ENCODE peak calls at places on chromosomes 3 and 15, in eight cellular contexts. B is T-helper 9 cell; A is activated CD4-positive, alpha-beta T cell treated with anti-CD3 and anti-CD28 coated beads, Interleukin-2, amount 10 ng/mL, durations not matched to agents 7 days and 5 days; Z is effector memory CD8-positive, alpha-beta T cell; M is Daoy; W is T-helper 2 cell; C is BJ; D is sigmoid colon. K is an unnamed sample.

GRCh38 chr3:133448478-133449122 is 48.7 kb downstream of the BFSP2 start:
- DNase-seq in B (no peak), A (peak; percentile 40), Z (peak; percentile 8), M (no peak), W (no peak), C (no peak), D (no peak), K (no peak)

GRCh38 chr3:139127101-139127500 is 82.4 kb upstream of the PRR23C start:
- DNase-seq in B (no peak), A (no peak), Z (no peak), M (peak; percentile 35), W (no peak), C (no peak), D (no peak), K (no peak)

GRCh38 chr3:4493931-4494806 is 1.0 kb downstream of the ITPR1 start:
- DNase-seq in B (no peak), A (peak; percentile 16), Z (no peak), M (peak; percentile 17), W (no peak), C (no peak), D (peak; percentile 79), K (peak; percentile 56)

GRCh38 chr15:69359724-69360123 is 54.4 kb upstream of the KIF23 start:
- DNase-seq in B (no peak), A (no peak), Z (no peak), M (no peak), W (no peak), C (no peak), D (no peak), K (no peak)

GRCh38 chr3:12934431-12934830 is 93.1 kb upstream of the RPL32 start:
- DNase-seq in B (no peak), A (no peak), Z (no peak), M (peak; percentile 26), W (no peak), C (peak; percentile 23), D (peak; percentile 89), K (no peak)

GRCh38 chr3:133282239-133282638 is 117.6 kb upstream of the BFSP2 start:
- DNase-seq in B (no peak), A (no peak), Z (no peak), M (no peak), W (no peak), C (no peak), D (no peak), K (no peak)

GRCh38 chr15:38589502-38589901 is 24.9 kb upstream of the RASGRP1 start:
- DNase-seq in B (no peak), A (no peak), Z (no peak), M (peak; percentile 80), W (no peak), C (peak; percentile 36), D (no peak), K (no peak)

GRCh38 chr3:123884258-123884831 is at the start of gene MYLK:
- DNase-seq in B (no peak), A (peak; percentile 68), Z (no peak), M (peak; percentile 97), W (no peak), C (peak; percentile 85), D (peak; percentile 88), K (peak; percentile 96)

GRCh38 chr3:9310043-9310442 is 52.8 kb upstream of the THUMPD3 start:
- DNase-seq in B (no peak), A (no peak), Z (no peak), M (no peak), W (no peak), C (no peak), D (no peak), K (no peak)

GRCh38 chr15:39586387-39587171 is 5.7 kb downstream of the THBS1 start:
- DNase-seq in B (no peak), A (no peak), Z (no peak), M (peak; percentile 56), W (no peak), C (peak; percentile 53), D (no peak), K (no peak)

GRCh38 chr3:89360155-89360554 is 252.7 kb downstream of the EPHA3 start:
- DNase-seq in B (no peak), A (no peak), Z (no peak), M (no peak), W (no peak), C (no peak), D (no peak), K (no peak)

GRCh38 chr15:31550211-31550848 is 223.7 kb downstream of the KLF13 start:
- DNase-seq in B (no peak), A (no peak), Z (no peak), M (no peak), W (no peak), C (no peak), D (no peak), K (no peak)

GRCh38 chr3:16739416-16740091 is 134.3 kb upstream of the DAZL start:
- DNase-seq in B (no peak), A (no peak), Z (no peak), M (no peak), W (no peak), C (no peak), D (no peak), K (no peak)

GRCh38 chr15:66740802-66741201 is 38.8 kb downstream of the SMAD6 start:
- DNase-seq in B (no peak), A (no peak), Z (no peak), M (peak; percentile 48), W (no peak), C (no peak), D (peak; percentile 90), K (no peak)